ENCODE peak calls at places on chromosomes 11 and 22, in eight cellular contexts. E is A549, J is IMR-90, N is tibial nerve, F is heart left ventricle, L is adrenal gland, Y is body of pancreas, X is K562. C is an unnamed sample.

GRCh38 chr11:79413258-79413657 is 27.6 kb downstream of the TENM4 start:
- DNase-seq in E (no peak), J (peak), N (peak), F (peak), L (peak), Y (peak), X (no peak), C (peak)

GRCh38 chr22:45450931-45451651 is 37.6 kb downstream of the RIBC2 start:
- DNase-seq in E (no peak), J (peak), N (peak), F (no peak), L (peak), Y (no peak), X (no peak), C (no peak)

GRCh38 chr22:38416621-38417251 is 38.3 kb downstream of the KCNJ4 start:
- DNase-seq in E (no peak), J (no peak), N (no peak), F (no peak), L (peak), Y (no peak), X (no peak), C (no peak)

GRCh38 chr11:19642185-19642591 is 70.4 kb upstream of the NAV2 start:
- DNase-seq in E (no peak), J (no peak), N (no peak), F (no peak), L (no peak), Y (no peak), X (no peak), C (no peak)

GRCh38 chr11:1674879-1675235 is 22.1 kb upstream of the KRTAP5-6 start:
- DNase-seq in E (no peak), J (no peak), N (no peak), F (no peak), L (no peak), Y (no peak), X (no peak), C (no peak)

GRCh38 chr22:29039148-29039547 is 22.5 kb downstream of the C22orf31 start:
- DNase-seq in E (no peak), J (no peak), N (no peak), F (no peak), L (no peak), Y (no peak), X (no peak), C (no peak)

GRCh38 chr11:82811369-82811768 is 77.7 kb upstream of the FAM181B start:
- DNase-seq in E (no peak), J (no peak), N (no peak), F (no peak), L (no peak), Y (no peak), X (no peak), C (no peak)

GRCh38 chr11:6925636-6926207 is 504 bp upstream of the ZNF215 start:
- DNase-seq in E (no peak), J (peak), N (no peak), F (no peak), L (no peak), Y (no peak), X (peak), C (no peak)

GRCh38 chr22:38827510-38827909 is 16.3 kb downstream of the NPTXR start:
- DNase-seq in E (no peak), J (no peak), N (no peak), F (no peak), L (no peak), Y (no peak), X (no peak), C (no peak)

GRCh38 chr11:20584093-20584774 is 15.2 kb upstream of the SLC6A5 start:
- DNase-seq in E (no peak), J (no peak), N (no peak), F (no peak), L (peak), Y (no peak), X (no peak), C (no peak)

GRCh38 chr11:116518141-116518540 is 254.6 kb downstream of the BUD13 start:
- DNase-seq in E (no peak), J (no peak), N (no peak), F (no peak), L (no peak), Y (no peak), X (no peak), C (no peak)

GRCh38 chr22:42787357-42787736 is 66.7 kb upstream of the A4GALT start:
- DNase-seq in E (no peak), J (no peak), N (no peak), F (no peak), L (no peak), Y (no peak), X (no peak), C (no peak)

GRCh38 chr11:60872952-60873524 is 5.7 kb downstream of the ZP1 start:
- DNase-seq in E (no peak), J (peak), N (no peak), F (no peak), L (peak), Y (no peak), X (peak), C (peak)

GRCh38 chr22:38267086-38267485 is 5.7 kb downstream of the TMEM184B start:
- DNase-seq in E (no peak), J (peak), N (no peak), F (peak), L (peak), Y (no peak), X (peak), C (no peak)

GRCh38 chr11:77191823-77192495 is 63.9 kb downstream of the MYO7A start:
- DNase-seq in E (peak), J (peak), N (no peak), F (no peak), L (no peak), Y (peak), X (peak), C (no peak)

GRCh38 chr22:42985541-42985925 is 29.4 kb downstream of the PACSIN2 start:
- DNase-seq in E (no peak), J (no peak), N (no peak), F (no peak), L (no peak), Y (no peak), X (no peak), C (no peak)

GRCh38 chr11:132866783-132867545 is 665.3 kb downstream of the OPCML start:
- DNase-seq in E (no peak), J (peak), N (no peak), F (no peak), L (no peak), Y (no peak), X (no peak), C (no peak)

GRCh38 chr11:78371221-78371899 is 46.3 kb downstream of the GAB2 start:
- DNase-seq in E (no peak), J (no peak), N (no peak), F (no peak), L (no peak), Y (no peak), X (no peak), C (no peak)

GRCh38 chr11:125114518-125114917 is 3.1 kb upstream of the TMEM218 start:
- DNase-seq in E (no peak), J (no peak), N (no peak), F (no peak), L (no peak), Y (no peak), X (peak), C (no peak)

GRCh38 chr22:50184004-50184461 is 1.7 kb upstream of the TRABD start:
- DNase-seq in E (no peak), J (peak), N (peak), F (peak), L (peak), Y (peak), X (peak), C (peak)

GRCh38 chr11:119155733-119156492 is 7.1 kb downstream of the ABCG4 start:
- DNase-seq in E (peak), J (no peak), N (no peak), F (no peak), L (no peak), Y (peak), X (peak), C (no peak)

GRCh38 chr11:14454861-14455632 is 44.6 kb downstream of the COPB1 start:
- DNase-seq in E (no peak), J (peak), N (no peak), F (no peak), L (peak), Y (no peak), X (peak), C (no peak)

GRCh38 chr22:45462034-45462655 is 40.5 kb upstream of the FBLN1 start:
- DNase-seq in E (no peak), J (no peak), N (no peak), F (no peak), L (no peak), Y (no peak), X (peak), C (no peak)

GRCh38 chr22:47174671-47175111 is 412.2 kb downstream of the TBC1D22A start:
- DNase-seq in E (no peak), J (no peak), N (no peak), F (peak), L (peak), Y (peak), X (no peak), C (no peak)

GRCh38 chr22:44580756-44581435 is 82.9 kb upstream of the RTL6 start:
- DNase-seq in E (no peak), J (no peak), N (no peak), F (no peak), L (peak), Y (peak), X (no peak), C (no peak)

GRCh38 chr11:44316388-44317240 is 6.7 kb upstream of the ALX4 start:
- DNase-seq in E (no peak), J (no peak), N (no peak), F (no peak), L (no peak), Y (peak), X (no peak), C (no peak)

GRCh38 chr22:49931863-49932262 is 13.4 kb downstream of the CRELD2 start:
- DNase-seq in E (no peak), J (no peak), N (no peak), F (no peak), L (no peak), Y (no peak), X (no peak), C (no peak)

GRCh38 chr11:92180664-92181251 is 43.9 kb upstream of the FAT3 start:
- DNase-seq in E (no peak), J (peak), N (no peak), F (no peak), L (peak), Y (no peak), X (no peak), C (no peak)

GRCh38 chr11:112540261-112540660 is 279.6 kb upstream of the PLET1 start:
- DNase-seq in E (no peak), J (no peak), N (no peak), F (no peak), L (no peak), Y (no peak), X (no peak), C (no peak)

GRCh38 chr22:40176921-40177737 is 596 bp upstream of the TNRC6B start:
- DNase-seq in E (no peak), J (peak), N (peak), F (no peak), L (peak), Y (peak), X (peak), C (peak)

GRCh38 chr11:35567737-35568465 is 42.5 kb upstream of the PAMR1 start:
- DNase-seq in E (no peak), J (peak), N (no peak), F (no peak), L (no peak), Y (peak), X (no peak), C (no peak)

GRCh38 chr11:68931911-68932310 is 28.2 kb downstream of the IGHMBP2 start:
- DNase-seq in E (no peak), J (no peak), N (no peak), F (no peak), L (no peak), Y (no peak), X (no peak), C (no peak)

GRCh38 chr11:93579187-93579773 is 36.1 kb upstream of the SMCO4 start:
- DNase-seq in E (no peak), J (no peak), N (no peak), F (no peak), L (no peak), Y (no peak), X (no peak), C (no peak)

GRCh38 chr11:95067828-95068244 is 1.1 kb downstream of the SRSF8 start:
- DNase-seq in E (no peak), J (no peak), N (peak), F (no peak), L (no peak), Y (no peak), X (peak), C (no peak)

GRCh38 chr22:47927811-47928210 is 1165.4 kb downstream of the TBC1D22A start:
- DNase-seq in E (no peak), J (no peak), N (no peak), F (no peak), L (no peak), Y (no peak), X (no peak), C (no peak)

DNA sequence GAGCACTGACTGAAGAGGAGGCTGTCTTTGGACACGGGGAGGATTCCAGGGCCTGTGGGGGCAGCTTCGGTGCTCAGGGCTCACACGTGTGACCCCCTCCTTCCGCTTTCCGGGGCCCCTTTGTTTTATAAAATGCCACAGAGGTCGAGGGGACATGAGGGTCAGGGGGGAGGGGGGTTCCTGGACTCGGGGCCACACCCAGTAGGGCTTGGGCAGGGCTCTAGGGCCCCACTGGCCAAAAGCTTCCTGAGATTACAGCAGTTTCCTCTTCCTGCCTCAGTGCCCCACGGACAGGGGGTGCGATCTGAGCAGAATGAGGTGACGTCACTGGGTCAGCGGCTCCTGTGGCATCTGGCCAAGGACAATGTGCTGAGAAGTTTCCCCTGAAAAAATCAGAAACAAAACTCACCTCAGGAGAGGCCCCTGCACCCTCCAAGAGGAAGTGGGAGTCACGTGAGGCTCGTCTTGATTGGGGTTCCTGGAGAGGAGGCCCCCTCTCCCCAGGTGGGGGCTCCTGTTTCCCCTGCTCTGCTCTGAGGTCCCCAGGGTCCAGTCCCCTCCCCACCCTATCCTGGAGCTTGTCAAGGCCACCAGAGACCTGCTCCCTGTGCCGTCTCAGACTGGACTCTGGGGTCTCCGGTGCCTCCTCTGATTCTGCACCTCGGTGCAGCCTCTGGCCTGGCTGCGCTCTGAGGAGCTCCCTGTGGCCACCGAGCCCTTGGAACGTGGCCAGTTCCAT is 6.4 kb upstream of the IFITM3 start:
- DNase-seq in E (no peak), J (peak), N (peak), F (peak), L (peak), Y (peak), X (peak), C (no peak)
- TF ChIP-seq POLR2A in E (no peak), J (no peak), N (no peak), F (no peak), L (no peak), Y (no peak), X (peak), C (no peak)

GRCh38 chr11:65310215-65310614 is 4.5 kb upstream of the CDC42EP2 start:
- DNase-seq in E (no peak), J (no peak), N (no peak), F (peak), L (no peak), Y (peak), X (no peak), C (no peak)

GRCh38 chr11:65305501-65306268 is 9.0 kb upstream of the CDC42EP2 start:
- DNase-seq in E (no peak), J (peak), N (no peak), F (no peak), L (no peak), Y (peak), X (no peak), C (no peak)

GRCh38 chr11:65308281-65308891 is 6.3 kb upstream of the CDC42EP2 start:
- DNase-seq in E (no peak), J (no peak), N (no peak), F (no peak), L (no peak), Y (peak), X (no peak), C (no peak)

GRCh38 chr11:65309006-65309405 is 5.7 kb upstream of the CDC42EP2 start:
- DNase-seq in E (no peak), J (no peak), N (no peak), F (no peak), L (no peak), Y (no peak), X (no peak), C (no peak)

DNA sequence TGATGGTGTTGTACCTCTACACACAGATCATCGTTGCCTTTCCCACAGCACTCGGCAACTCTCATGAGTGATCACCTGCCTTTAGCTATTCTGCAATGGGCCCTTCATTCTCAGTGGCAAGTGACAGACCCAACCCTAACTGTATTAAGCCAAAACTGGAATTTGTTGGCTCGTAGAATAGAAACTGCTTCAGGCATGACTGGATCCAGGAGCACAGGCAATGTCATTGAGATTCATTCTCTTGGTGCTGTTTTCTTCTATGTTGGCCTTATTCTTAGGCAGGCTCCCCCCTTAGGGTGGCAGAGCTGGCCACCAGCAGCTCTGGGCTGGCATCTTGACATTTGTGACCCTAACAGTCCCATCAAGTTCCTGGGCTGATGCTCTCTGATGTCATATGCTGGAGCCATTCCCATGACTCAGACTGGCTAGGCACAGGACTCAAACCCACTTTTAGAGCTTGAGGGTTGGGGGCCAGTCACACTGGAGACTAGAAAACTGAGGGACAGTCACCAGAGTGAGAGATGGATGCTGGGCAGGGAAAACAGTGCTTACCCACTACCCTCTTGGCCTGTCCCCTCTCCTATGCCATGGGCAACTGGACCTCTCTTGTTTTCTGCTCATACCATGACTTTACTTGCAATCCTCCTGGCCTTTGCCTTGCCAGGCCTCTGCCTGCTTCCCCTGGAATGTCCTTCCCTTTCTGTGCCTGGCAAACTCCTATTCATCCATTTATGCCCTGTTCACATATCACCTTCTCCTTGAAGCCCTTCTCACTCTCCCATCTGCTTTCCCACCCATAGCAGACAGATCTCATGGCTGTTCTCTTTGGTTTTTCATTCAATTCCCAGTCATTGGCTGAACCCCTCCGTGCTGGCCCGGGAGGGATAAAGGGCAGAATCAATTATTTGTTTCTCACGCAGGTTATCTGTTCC is 7.1 kb upstream of the CDC42EP2 start:
- DNase-seq in E (no peak), J (peak), N (no peak), F (no peak), L (no peak), Y (no peak), X (no peak), C (no peak)
- TF ChIP-seq POLR2A in E (no peak), J (no peak), N (no peak), F (no peak), L (no peak), Y (no peak), X (no peak), C (no peak)

GRCh38 chr11:67396258-67396581 is 4.4 kb downstream of the RAD9A start:
- DNase-seq in E (no peak), J (no peak), N (no peak), F (no peak), L (no peak), Y (no peak), X (no peak), C (no peak)

GRCh38 chr11:67397986-67398660 is 3.5 kb downstream of the PPP1CA start:
- DNase-seq in E (no peak), J (no peak), N (no peak), F (no peak), L (no peak), Y (no peak), X (no peak), C (no peak)

GRCh38 chr11:67396587-67397398 is 4.9 kb downstream of the PPP1CA start:
- DNase-seq in E (no peak), J (no peak), N (no peak), F (no peak), L (no peak), Y (no peak), X (no peak), C (no peak)

GRCh38 chr11:67398661-67399563 is 2.7 kb downstream of the PPP1CA start:
- DNase-seq in E (no peak), J (no peak), N (no peak), F (no peak), L (no peak), Y (no peak), X (no peak), C (no peak)

GRCh38 chr11:67397536-67397935 is 4.1 kb downstream of the PPP1CA start:
- DNase-seq in E (no peak), J (no peak), N (no peak), F (no peak), L (no peak), Y (no peak), X (peak), C (no peak)
- TF ChIP-seq POLR2A in E (no peak), J (no peak), N (no peak), F (no peak), L (no peak), Y (no peak), X (no peak), C (no peak)

GRCh38 chr11:62547691-62548281 is 1.2 kb upstream of the AHNAK start:
- DNase-seq in E (peak), J (no peak), N (no peak), F (peak), L (no peak), Y (peak), X (no peak), C (peak)
- TF ChIP-seq POLR2A in E (no peak), J (no peak), N (no peak), F (no peak), L (no peak), Y (no peak), X (no peak), C (no peak)

DNA sequence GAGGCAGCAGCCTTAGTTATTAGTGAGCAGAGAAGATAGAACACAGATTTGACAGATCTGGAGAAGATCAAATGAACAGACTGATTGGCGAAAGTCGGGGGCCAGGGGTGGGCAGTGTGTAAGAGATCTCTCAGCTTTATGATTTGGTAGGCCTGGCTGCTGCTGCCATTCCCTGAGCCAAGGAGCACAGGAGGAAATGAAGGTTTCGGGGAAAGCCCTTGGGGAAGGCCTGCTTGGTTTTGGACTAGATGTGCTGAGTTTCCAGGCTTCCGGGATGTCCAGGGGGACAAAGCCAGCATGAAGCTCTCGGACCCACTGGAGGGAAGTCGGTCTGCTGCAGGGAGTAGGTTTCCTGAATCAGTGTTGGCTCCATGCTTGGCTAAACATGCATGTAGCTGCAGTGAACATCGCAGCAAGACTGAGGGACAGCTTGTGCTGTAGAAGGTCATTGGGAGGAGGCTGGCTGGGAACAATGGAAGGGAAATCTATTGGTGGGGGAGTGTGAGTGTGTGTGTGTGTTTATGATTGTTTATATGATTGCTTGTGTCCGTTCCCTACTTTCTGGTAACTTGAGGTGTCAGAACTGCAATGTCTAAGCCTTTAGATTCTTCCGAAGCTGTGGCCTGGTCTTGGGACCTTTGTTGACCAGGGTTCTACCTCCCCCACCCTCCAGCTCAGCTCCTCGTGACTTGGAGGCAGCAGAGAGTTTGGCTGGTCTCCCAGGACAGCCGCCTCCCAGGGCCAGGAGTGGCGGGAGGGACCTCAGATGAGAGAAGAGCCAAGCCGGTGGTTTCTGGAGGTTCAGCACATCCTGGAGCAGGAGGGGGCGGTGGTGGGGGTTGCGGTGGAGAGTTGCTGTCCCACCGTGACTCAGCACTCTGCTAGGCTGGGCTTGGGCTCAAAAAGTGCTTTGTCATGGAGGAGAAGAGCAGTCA is 4.0 kb upstream of the FTH1 start:
- DNase-seq in E (peak), J (peak), N (peak), F (peak), L (peak), Y (peak), X (peak), C (peak)
- TF ChIP-seq POLR2A in E (no peak), J (no peak), N (peak), F (no peak), L (no peak), Y (peak), X (peak), C (no peak)

C was measured in H54.